ENCODE peak calls at places on chromosome 19, in six cellular contexts. H is WERI-Rb-1; W is OCI-M1; J is C1 segment of cervical spinal cord; X is activated CD4-positive, alpha-beta T cell treated with anti-CD3 and anti-CD28 coated beads for 4 hours; S is SK-MEL-5. R is an unnamed sample.

GRCh38 chr19:35495107-35496064 is 5.1 kb upstream of the KRTDAP start:
- DNase-seq in H (peak), W (peak), J (peak), X (peak), S (peak), R (no peak)

GRCh38 chr19:54532528-54532927 is 29.9 kb downstream of the LAIR2 start:
- DNase-seq in H (no peak), W (no peak), J (peak), X (no peak), S (no peak), R (no peak)

GRCh38 chr19:6817179-6817578 is 44.7 kb downstream of the VAV1 start:
- DNase-seq in H (no peak), W (no peak), J (no peak), X (no peak), S (no peak), R (no peak)

GRCh38 chr19:43148233-43148632 is 38.1 kb downstream of the PSG5 start:
- DNase-seq in H (no peak), W (no peak), J (no peak), X (no peak), S (no peak), R (no peak)

GRCh38 chr19:42099336-42099925 is 23.5 kb downstream of the ZNF574 start:
- DNase-seq in H (no peak), W (no peak), J (no peak), X (no peak), S (no peak), R (no peak)

GRCh38 chr19:49019242-49019932 is 2.5 kb upstream of the LHB start:
- DNase-seq in H (peak), W (peak), J (no peak), X (peak), S (peak), R (peak)

GRCh38 chr19:45440873-45441654 is 17.3 kb upstream of the ERCC1 start:
- DNase-seq in H (peak), W (peak), J (no peak), X (no peak), S (peak), R (no peak)

GRCh38 chr19:13176345-13176744 is 26.1 kb downstream of the IER2 start:
- DNase-seq in H (no peak), W (no peak), J (no peak), X (no peak), S (no peak), R (no peak)

GRCh38 chr19:2015611-2015950 is at the start of gene BTBD2:
- DNase-seq in H (peak), W (peak), J (no peak), X (peak), S (peak), R (no peak)

GRCh38 chr19:51514866-51515481 is 13.4 kb upstream of the SIGLEC12 start:
- DNase-seq in H (no peak), W (peak), J (no peak), X (peak), S (peak), R (no peak)

GRCh38 chr19:46493236-46494114 is 2.2 kb downstream of the PNMA8B start:
- DNase-seq in H (no peak), W (no peak), J (no peak), X (peak), S (no peak), R (no peak)

GRCh38 chr19:41951686-41952172 is 7.4 kb downstream of the RABAC1 start:
- DNase-seq in H (peak), W (peak), J (peak), X (peak), S (peak), R (no peak)

GRCh38 chr19:41967056-41967783 is 8.1 kb upstream of the RABAC1 start:
- DNase-seq in H (no peak), W (peak), J (no peak), X (no peak), S (no peak), R (no peak)

GRCh38 chr19:48487944-48488343 is 18.8 kb downstream of the CYTH2 start:
- DNase-seq in H (no peak), W (no peak), J (no peak), X (no peak), S (no peak), R (peak)

GRCh38 chr19:13155472-13156284 is 5.5 kb downstream of the IER2 start:
- DNase-seq in H (peak), W (peak), J (peak), X (peak), S (peak), R (peak)

GRCh38 chr19:2253106-2254051 is 2.8 kb downstream of the JSRP1 start:
- DNase-seq in H (no peak), W (no peak), J (no peak), X (peak), S (no peak), R (peak)

GRCh38 chr19:6227941-6228325 is 51.8 kb downstream of the MLLT1 start:
- DNase-seq in H (no peak), W (no peak), J (no peak), X (no peak), S (no peak), R (peak)

GRCh38 chr19:16623576-16623975 is 4.4 kb downstream of the MED26 start:
- DNase-seq in H (no peak), W (no peak), J (no peak), X (no peak), S (no peak), R (no peak)

GRCh38 chr19:7426986-7427385 is 61.8 kb downstream of the PEX11G start:
- DNase-seq in H (no peak), W (no peak), J (no peak), X (no peak), S (no peak), R (no peak)

GRCh38 chr19:34932494-34932893 is 5.8 kb downstream of the ZNF30 start:
- DNase-seq in H (no peak), W (no peak), J (no peak), X (no peak), S (no peak), R (no peak)

GRCh38 chr19:47309608-47310007 is at the start of gene C5AR1:
- DNase-seq in H (no peak), W (peak), J (peak), X (no peak), S (no peak), R (no peak)

R was measured in RWPE2.